ENCODE peak calls at places on chromosomes 4 and X, in four cellular contexts. N, B, I and V are unnamed samples.

GRCh38 chr4:102076622-102077021 is 268.7 kb downstream of the SLC39A8 start:
- DNase-seq in B (no peak), N (no peak), I (no peak), V (peak; percentile 45)

GRCh38 chr4:4948370-4948769 is 70.9 kb downstream of the CYTL1 start:
- DNase-seq in I (no peak), N (no peak), B (no peak), V (no peak)

GRCh38 chr4:103778221-103778620 is 58.4 kb upstream of the TACR3 start:
- DNase-seq in B (no peak), N (no peak), I (no peak), V (no peak)

GRCh38 chrX:41720125-41720780 is 3.7 kb upstream of the GPR82 start:
- DNase-seq in N (no peak), I (no peak), B (no peak), V (no peak)

GRCh38 chr4:89878611-89879010 is 16.0 kb upstream of the MMRN1 start:
- DNase-seq in I (no peak), B (no peak), N (no peak), V (no peak)

GRCh38 chr4:7536876-7537275 is 102.1 kb upstream of the PSAPL1 start:
- DNase-seq in B (no peak), N (no peak), I (no peak), V (no peak)

GRCh38 chr4:177448850-177449249 is 6.6 kb upstream of the AGA start:
- DNase-seq in B (no peak), N (no peak), I (no peak), V (no peak)

GRCh38 chrX:131830400-131831184 is 192.5 kb upstream of the STK26 start:
- DNase-seq in I (peak; percentile 56), N (peak; percentile 92), B (peak; percentile 85), V (peak; percentile 71)

GRCh38 chr4:78592104-78592783 is 40.7 kb downstream of the ANXA3 start:
- DNase-seq in B (no peak), N (no peak), I (peak; percentile 3), V (peak; percentile 27)

GRCh38 chr4:10113362-10114047 is 3.1 kb downstream of the WDR1 start:
- DNase-seq in N (no peak), I (no peak), B (no peak), V (no peak)
- H3K9ac ChIP-seq in N (no peak overlapping the region), I (no peak overlapping the region), B (no peak overlapping the region), V (no peak overlapping the region)

DNA sequence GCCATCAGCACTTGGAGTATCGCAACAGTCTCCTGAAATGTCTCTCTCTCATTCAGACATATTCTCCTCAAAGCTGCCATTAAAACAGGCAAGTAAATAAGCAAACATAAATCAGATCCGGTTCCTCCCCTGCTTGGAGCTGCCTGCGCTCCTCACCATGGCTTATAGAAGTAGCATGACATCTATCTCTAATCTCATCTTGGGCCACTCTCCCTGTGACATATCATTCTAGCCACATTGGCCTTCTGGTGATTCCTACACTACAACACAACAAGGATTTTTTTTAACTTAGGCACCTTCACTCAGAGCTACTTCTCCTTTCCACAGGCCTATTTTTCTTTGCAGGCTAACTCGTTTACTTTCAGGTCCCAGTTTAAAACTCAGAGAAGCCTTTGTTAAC is 387.9 kb downstream of the ARHGAP24 start:
- DNase-seq in I (no peak), N (no peak), B (no peak), V (no peak)
- H3K9me2 ChIP-seq in I (no peaks in the 10 kb centered on the region), N (no peaks in the 10 kb centered on the region), B (no peaks in the 10 kb centered on the region), V (no peaks in the 10 kb centered on the region)

DNA sequence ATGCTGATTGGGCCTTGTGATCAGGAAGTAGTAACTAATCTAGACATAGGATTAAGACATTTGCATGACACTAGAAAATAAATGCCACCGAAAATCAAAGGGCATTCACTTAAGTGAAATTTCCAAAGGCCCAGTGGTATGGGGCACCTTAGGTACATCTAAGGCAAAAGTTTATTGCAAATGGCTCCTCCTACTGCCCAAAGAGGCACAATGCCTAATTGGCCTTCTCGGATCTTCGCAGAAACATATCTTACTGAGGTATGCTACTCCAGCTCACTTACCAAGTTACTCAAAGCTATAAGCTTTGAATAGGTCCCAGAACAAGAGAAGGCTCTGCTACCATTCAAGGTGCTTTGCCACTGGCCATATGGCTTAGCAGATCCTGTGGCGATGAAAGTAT is 174.8 kb upstream of the CXCL13 start:
- DNase-seq in B (no peak), I (no peak), N (no peak), V (no peak)
- TF ChIP-seq CTCF in B (no peak), I (peak; percentile 18), N (no peak), V (peak; percentile 30)

GRCh38 chrX:103503163-103503852 is 16.0 kb downstream of the RAB40A start:
- DNase-seq in N (no peak), B (no peak), I (peak; percentile 57), V (peak; percentile 54)
- H3K9ac ChIP-seq in N (no peak overlapping the region), B (no peak overlapping the region), I (no peak overlapping the region), V (no peak overlapping the region)

DNA sequence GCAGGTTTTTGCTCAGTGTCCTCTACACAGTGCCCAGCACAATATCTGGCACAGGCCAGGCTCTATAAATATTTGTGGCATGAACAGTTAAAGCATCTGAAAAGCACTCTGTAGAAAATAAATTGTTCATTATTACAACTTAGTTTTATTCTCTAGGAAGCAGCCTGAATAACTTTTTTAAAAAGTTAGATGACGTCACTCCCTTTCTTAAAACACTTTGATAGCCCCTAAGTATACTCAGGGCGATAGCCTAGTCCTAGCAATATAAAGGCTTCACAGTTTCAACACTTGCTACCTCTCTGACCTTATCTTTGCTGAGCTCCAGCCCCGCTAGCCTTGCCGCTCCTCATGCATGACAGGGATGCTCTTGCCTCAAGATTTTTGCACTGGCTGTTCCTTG is 80.6 kb downstream of the GPM6A start:
- DNase-seq in N (no peak), I (no peak), B (no peak), V (no peak)
- H3K9me2 ChIP-seq in N (no peaks in the 10 kb centered on the region), I (no peaks in the 10 kb centered on the region), B (no peaks in the 10 kb centered on the region), V (no peaks in the 10 kb centered on the region)

GRCh38 chrX:121579016-121579760 is 531.8 kb downstream of the GLUD2 start:
- DNase-seq in N (peak; percentile 77), I (peak; percentile 3), B (peak; percentile 15), V (peak; percentile 57)
- TF ChIP-seq CTCF in N (peak; percentile 66), I (peak; percentile 60), B (peak; percentile 32), V (peak; percentile 71)

DNA sequence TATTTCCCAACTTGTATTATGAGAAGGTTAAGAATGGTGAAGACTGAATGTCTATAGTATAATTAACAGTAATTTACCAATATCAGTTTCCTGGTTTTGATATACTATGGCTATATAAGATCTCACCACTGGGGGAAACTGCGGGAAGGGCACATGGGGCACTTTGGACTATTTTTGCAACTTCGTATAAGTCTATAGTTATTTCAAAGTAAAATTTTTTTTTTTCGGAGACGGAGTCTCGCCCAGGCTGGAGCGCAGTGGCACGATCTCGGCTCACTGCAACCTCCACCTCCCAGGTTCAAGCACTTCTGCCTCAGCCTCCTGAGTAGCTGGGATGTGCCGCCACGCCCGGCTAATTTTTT is 46.1 kb downstream of the CXorf58 start:
- DNase-seq in I (no peak), N (no peak), B (no peak), V (no peak)
- H3K9ac ChIP-seq in I (no peak overlapping the region), N (no peak overlapping the region), B (no peak overlapping the region), V (no peak overlapping the region)

GRCh38 chrX:101394372-101394771 is 3.6 kb downstream of the RPL36A start:
- DNase-seq in I (no peak), N (no peak), B (no peak), V (no peak)

GRCh38 chrX:101395789-101396188 is 5.0 kb downstream of the RPL36A start:
- DNase-seq in B (no peak), N (no peak), I (no peak), V (no peak)

GRCh38 chrX:101398694-101399093 is 7.9 kb downstream of the RPL36A start:
- DNase-seq in B (no peak), N (no peak), I (no peak), V (no peak)

GRCh38 chrX:101399825-101400224 is 7.9 kb downstream of the GLA start:
- DNase-seq in N (no peak), B (no peak), I (no peak), V (no peak)

DNA sequence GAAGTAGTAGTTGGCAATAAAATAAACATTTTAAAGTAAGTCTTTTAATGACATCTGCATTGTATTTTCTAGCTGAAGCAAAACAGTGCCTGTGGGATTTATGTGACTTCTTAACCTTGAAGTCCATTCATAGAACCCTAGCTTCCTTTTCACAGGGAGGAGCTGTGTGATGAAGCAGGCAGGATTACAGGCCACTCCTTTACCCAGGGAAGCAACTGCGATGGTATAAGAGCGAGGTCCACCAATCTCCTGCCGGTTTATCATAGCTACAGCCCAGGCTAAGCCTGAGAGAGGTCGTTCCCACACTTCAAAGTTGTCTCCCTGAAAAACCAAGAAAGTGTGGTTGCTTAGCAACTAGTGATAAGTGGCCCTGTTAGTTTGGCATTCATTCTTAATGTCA is 7.0 kb downstream of the RPL36A start:
- DNase-seq in I (no peak), N (no peak), B (no peak), V (no peak)
- H3K9me2 ChIP-seq in I (no peaks in the 10 kb centered on the region), N (no peaks in the 10 kb centered on the region), B (no peaks in the 10 kb centered on the region), V (no peaks in the 10 kb centered on the region)

DNA sequence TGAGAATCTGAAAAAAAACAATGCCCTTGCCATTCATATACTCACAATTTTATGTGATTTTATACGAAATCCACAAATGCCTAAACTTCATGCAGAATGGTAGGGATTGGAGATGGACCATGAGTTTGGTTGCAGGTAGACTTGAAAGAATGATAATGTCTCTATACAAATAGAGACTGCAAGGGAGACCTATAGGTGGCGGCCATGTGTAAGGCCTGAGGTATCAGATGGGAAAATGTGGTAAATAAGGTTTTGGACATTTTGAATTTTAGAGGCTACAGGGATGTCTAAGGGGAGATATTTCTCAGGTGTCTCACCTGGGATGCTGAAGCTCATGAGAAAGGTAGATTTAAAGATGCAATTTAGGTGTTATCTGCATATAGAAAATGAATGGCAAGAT is 78.0 kb downstream of the GABRB1 start:
- DNase-seq in I (no peak), B (no peak), N (no peak), V (no peak)
- TF ChIP-seq CTCF in I (peak; percentile 13), B (no peak), N (no peak), V (no peak)

DNA sequence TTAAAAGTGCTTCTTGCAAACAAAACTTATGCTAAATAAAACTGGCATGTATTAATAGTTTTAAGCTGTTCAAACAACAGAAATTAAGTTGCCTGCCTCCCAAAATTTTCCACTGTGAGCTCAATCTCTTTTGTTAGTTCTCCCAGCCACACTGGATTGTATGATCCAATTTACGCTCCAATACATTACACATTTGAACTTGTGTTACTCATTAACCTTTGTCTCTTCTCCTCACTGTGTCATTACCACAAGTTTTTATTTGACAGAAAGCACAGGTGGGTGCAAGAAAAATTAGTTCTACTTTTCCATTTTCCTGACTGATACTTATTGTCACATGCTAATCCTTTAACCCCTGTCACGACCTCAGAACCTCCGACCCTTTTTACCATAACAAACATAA is 55.5 kb downstream of the SHISA3 start:
- DNase-seq in B (no peak), N (no peak), I (no peak), V (no peak)
- H3K9ac ChIP-seq in B (no peak overlapping the region), N (no peak overlapping the region), I (no peak overlapping the region), V (no peak overlapping the region)